ENCODE peak calls at places on chromosomes 5 and 9, in seven cellular contexts. T, F, J, M, G, Y and C are unnamed samples.

GRCh38 chr9:77016111-77016525 is 3.3 kb upstream of the FOXB2 start:
- DNase-seq in T (no peak), F (peak), J (no peak), M (no peak), G (no peak), Y (no peak), C (no peak)

GRCh38 chr9:124465736-124466135 is 15.5 kb downstream of the ADGRD2 start:
- DNase-seq in T (peak), F (no peak), J (no peak), M (no peak), G (no peak), Y (no peak), C (no peak)

GRCh38 chr5:963310-963672 is 45.3 kb upstream of the NKD2 start:
- DNase-seq in T (no peak), F (no peak), J (no peak), M (no peak), G (no peak), Y (no peak), C (no peak)

GRCh38 chr5:126970517-126971017 is 59.8 kb downstream of the MARCHF3 start:
- DNase-seq in T (no peak), F (no peak), J (peak), M (peak), G (no peak), Y (no peak), C (peak)

GRCh38 chr5:132044207-132044606 is 16.2 kb upstream of the IL3 start:
- DNase-seq in T (no peak), F (no peak), J (no peak), M (no peak), G (no peak), Y (no peak), C (no peak)

GRCh38 chr5:67166460-67166871 is 30.1 kb downstream of the CD180 start:
- DNase-seq in T (peak), F (peak), J (no peak), M (no peak), G (peak), Y (peak), C (no peak)

GRCh38 chr9:34796924-34797323 is 87.0 kb upstream of the CCL21 start:
- DNase-seq in T (no peak), F (no peak), J (no peak), M (no peak), G (no peak), Y (no peak), C (no peak)

GRCh38 chr5:137278476-137278875 is 220.7 kb downstream of the SPOCK1 start:
- DNase-seq in T (no peak), F (no peak), J (no peak), M (no peak), G (no peak), Y (no peak), C (no peak)

GRCh38 chr9:24939099-24939850 is 393.6 kb upstream of the IZUMO3 start:
- DNase-seq in T (no peak), F (no peak), J (no peak), M (no peak), G (no peak), Y (no peak), C (no peak)